ENCODE peak calls at places on chromosomes 1 and 21, in six cellular contexts. U, F, K, L, J and I are unnamed samples.

GRCh38 chr1:30063621-30064280 is 659.6 kb downstream of the MATN1 start:
- DNase-seq in K (no peak), J (no peak), U (no peak), L (no peak), F (no peak), I (no peak)

GRCh38 chr1:206975313-206975712 is 5.1 kb upstream of the FCAMR start:
- DNase-seq in K (no peak), U (peak; percentile 57), F (no peak), L (no peak), J (no peak), I (no peak)

GRCh38 chr1:71490432-71490831 is 409.6 kb upstream of the ZRANB2 start:
- DNase-seq in J (no peak), L (no peak), K (no peak), F (no peak), U (no peak), I (no peak)

GRCh38 chr1:184745110-184745509 is 9.5 kb downstream of the EDEM3 start:
- DNase-seq in L (no peak), U (no peak), J (no peak), K (no peak), F (no peak), I (no peak)

GRCh38 chr1:38092256-38092655 is 45.7 kb upstream of the POU3F1 start:
- DNase-seq in J (no peak), L (no peak), F (no peak), U (no peak), K (no peak), I (peak; percentile 37)

GRCh38 chr21:42663860-42664535 is 10.6 kb downstream of the PDE9A start:
- DNase-seq in L (no peak), J (no peak), F (no peak), K (no peak), U (peak; percentile 22), I (no peak)

GRCh38 chr21:33640697-33641338 is 723 bp downstream of the CRYZL1 start:
- DNase-seq in L (no peak), K (no peak), U (peak; percentile 36), J (no peak), F (no peak), I (no peak)

GRCh38 chr1:185400057-185400456 is 83.0 kb upstream of the IVNS1ABP start:
- DNase-seq in F (no peak), J (no peak), L (no peak), K (no peak), U (no peak), I (no peak)

GRCh38 chr1:91806777-91807700 is 78.9 kb downstream of the TGFBR3 start:
- DNase-seq in J (no peak), U (no peak), K (no peak), L (no peak), F (no peak), I (no peak)

GRCh38 chr1:56387071-56387747 is 192.2 kb downstream of the PLPP3 start:
- DNase-seq in J (no peak), L (no peak), F (no peak), U (no peak), K (no peak), I (no peak)

GRCh38 chr1:106861110-106861509 is 195.4 kb upstream of the PRMT6 start:
- DNase-seq in U (no peak), L (no peak), F (no peak), J (no peak), K (no peak), I (no peak)

GRCh38 chr1:209045326-209046057 is 538.0 kb upstream of the CAMK1G start:
- DNase-seq in U (no peak), F (no peak), K (no peak), J (no peak), L (no peak), I (no peak)

GRCh38 chr1:156504062-156504813 is 3.7 kb upstream of the MEF2D start:
- DNase-seq in L (no peak), J (no peak), U (peak; percentile 72), F (no peak), K (peak; percentile 37), I (peak; percentile 19)